ENCODE peak calls at places on chromosomes 16 and 17, in five cellular contexts. Y is NCI-H1694, Z is left ventricle myocardium inferior, K is HEK293T, U is dorsolateral prefrontal cortex. E is an unnamed sample.

GRCh38 chr17:32621612-32622312 is 135.0 kb downstream of the CDK5R1 start:
- DNase-seq in U (no peak), Y (no peak), Z (no peak), K (no peak), E (no peak)

GRCh38 chr16:19696312-19696711 is 21.7 kb downstream of the KNOP1 start:
- DNase-seq in Y (peak), Z (peak), U (peak), K (no peak), E (no peak)

GRCh38 chr17:76196675-76197074 is 43.6 kb downstream of the RNF157 start:
- DNase-seq in K (no peak), Z (peak), Y (peak), U (peak), E (no peak)

GRCh38 chr16:89022051-89022836 is 45.2 kb upstream of the CBFA2T3 start:
- DNase-seq in Y (no peak), Z (no peak), K (no peak), U (no peak), E (no peak)

GRCh38 chr17:31571124-31571892 is 179.8 kb downstream of the RAB11FIP4 start:
- DNase-seq in U (no peak), Y (no peak), K (no peak), Z (peak), E (no peak)

GRCh38 chr16:84505249-84506156 is 1.0 kb upstream of the MEAK7 start:
- DNase-seq in Y (no peak), U (no peak), K (no peak), Z (no peak), E (no peak)

GRCh38 chr16:25258856-25259179 is 1.2 kb upstream of the ZKSCAN2 start:
- DNase-seq in U (no peak), Y (no peak), Z (no peak), K (no peak), E (no peak)

GRCh38 chr17:34638526-34639260 is 59.3 kb downstream of the TMEM132E start:
- DNase-seq in Z (no peak), Y (no peak), K (no peak), U (no peak), E (no peak)

GRCh38 chr17:19672009-19672837 is 23.7 kb downstream of the ALDH3A2 start:
- DNase-seq in K (no peak), U (no peak), Z (peak), Y (no peak), E (peak)

GRCh38 chr17:44769230-44769629 is 10.4 kb downstream of the ADAM11 start:
- DNase-seq in Z (no peak), K (no peak), U (no peak), Y (no peak), E (no peak)

GRCh38 chr16:72961863-72962262 is 86.1 kb downstream of the ZFHX3 start:
- DNase-seq in K (no peak), Y (no peak), U (no peak), Z (no peak), E (no peak)

GRCh38 chr17:6712058-6712853 is 913 bp downstream of the SLC13A5 start:
- DNase-seq in Y (no peak), U (no peak), Z (no peak), K (no peak), E (peak)

GRCh38 chr16:56643080-56643778 is 4.8 kb downstream of the MT1A start:
- DNase-seq in K (no peak), Z (peak), U (peak), Y (no peak), E (no peak)

GRCh38 chr17:62807812-62808575 is at the start of gene MARCHF10:
- DNase-seq in U (no peak), Y (no peak), Z (no peak), K (no peak), E (no peak)

GRCh38 chr16:84785843-84786538 is 33.8 kb upstream of the CRISPLD2 start:
- DNase-seq in K (no peak), Y (peak), Z (peak), U (peak), E (no peak)

GRCh38 chr17:48104440-48104839 is 3.1 kb upstream of the SNX11 start:
- DNase-seq in K (no peak), Y (no peak), Z (no peak), U (no peak), E (no peak)

GRCh38 chr17:27207073-27207511 is 86.8 kb upstream of the WSB1 start:
- DNase-seq in U (no peak), K (no peak), Y (no peak), Z (no peak), E (no peak)

GRCh38 chr17:2724783-2725164 is 13.2 kb upstream of the CLUH start:
- DNase-seq in U (peak), K (peak), Y (no peak), Z (no peak), E (no peak)

GRCh38 chr17:73338566-73339247 is 26.9 kb upstream of the CDC42EP4 start:
- DNase-seq in K (no peak), Z (no peak), Y (no peak), U (no peak), E (no peak)

GRCh38 chr17:17042381-17042736 is at the start of gene MPRIP:
- DNase-seq in K (no peak), U (no peak), Y (no peak), Z (no peak), E (no peak)

GRCh38 chr16:29820730-29821662 is 734 bp downstream of the MVP start:
- DNase-seq in U (no peak), K (no peak), Y (no peak), Z (no peak), E (no peak)

GRCh38 chr16:49492090-49492801 is 118.6 kb downstream of the C16orf78 start:
- DNase-seq in K (peak), U (peak), Y (peak), Z (peak), E (no peak)

GRCh38 chr17:65634533-65634932 is 73.1 kb upstream of the AXIN2 start:
- DNase-seq in Z (no peak), U (no peak), Y (no peak), K (no peak), E (no peak)

GRCh38 chr16:47779201-47780016 is 318.3 kb downstream of the PHKB start:
- DNase-seq in Y (no peak), K (no peak), Z (no peak), U (peak), E (no peak)

GRCh38 chr16:75236232-75236631 is 15.2 kb downstream of the BCAR1 start:
- DNase-seq in K (no peak), Z (no peak), U (no peak), Y (no peak), E (no peak)

GRCh38 chr17:33964344-33964979 is 290.6 kb upstream of the CCL2 start:
- DNase-seq in Z (no peak), U (no peak), Y (no peak), K (no peak), E (no peak)

GRCh38 chr17:17570207-17570797 is 21.2 kb downstream of the PEMT start:
- DNase-seq in Z (peak), Y (peak), K (peak), U (peak), E (no peak)

GRCh38 chr16:58640949-58641348 is 11.3 kb upstream of the CNOT1 start:
- DNase-seq in U (no peak), Z (no peak), K (no peak), Y (no peak), E (no peak)

GRCh38 chr17:22193113-22193512 is 500.8 kb downstream of the KCNJ18 start:
- DNase-seq in Y (no peak), U (no peak), K (no peak), Z (no peak), E (no peak)

GRCh38 chr17:70901870-70902269 is 732.5 kb downstream of the KCNJ2 start:
- DNase-seq in Y (no peak), U (no peak), Z (no peak), K (no peak), E (no peak)

GRCh38 chr16:27085182-27085581 is 18.5 kb downstream of the C16orf82 start:
- DNase-seq in K (no peak), U (no peak), Y (no peak), Z (no peak), E (no peak)

GRCh38 chr17:29076722-29077121 is 33.8 kb downstream of the PIPOX start:
- DNase-seq in Y (no peak), U (no peak), Z (no peak), K (no peak), E (peak)

GRCh38 chr17:17710728-17711541 is 29.7 kb downstream of the RAI1 start:
- DNase-seq in Y (no peak), K (no peak), Z (no peak), U (no peak), E (no peak)

GRCh38 chr17:2695243-2695960 is 16.2 kb downstream of the CLUH start:
- DNase-seq in Y (no peak), K (no peak), Z (no peak), U (no peak), E (no peak)

GRCh38 chr17:41532947-41533570 is 5.0 kb upstream of the KRT19 start:
- DNase-seq in K (no peak), Z (no peak), Y (no peak), U (no peak), E (no peak)

GRCh38 chr16:17161034-17161433 is 309.7 kb downstream of the XYLT1 start:
- DNase-seq in Y (peak), K (no peak), U (no peak), Z (no peak), E (no peak)

GRCh38 chr16:11783319-11784047 is 13.6 kb downstream of the ZC3H7A start:
- DNase-seq in Z (no peak), Y (no peak), U (no peak), K (no peak), E (no peak)

E was measured in amygdala.